ENCODE peak calls at places on chromosomes 6 and 20, in four cellular contexts. X, W, I and S are unnamed samples.

GRCh38 chr20:18808712-18809111 is 4.9 kb upstream of the SCP2D1 start:
- DNase-seq in X (no peak), W (no peak), I (no peak), S (no peak)

GRCh38 chr6:119686240-119686639 is 336.7 kb upstream of the MAN1A1 start:
- DNase-seq in X (no peak), W (no peak), I (no peak), S (no peak)

GRCh38 chr20:3045042-3045815 is 623 bp upstream of the MRPS26 start:
- DNase-seq in X (no peak), W (peak), I (no peak), S (no peak)

GRCh38 chr6:121105461-121105860 is 228.8 kb downstream of the TBC1D32 start:
- DNase-seq in X (no peak), W (no peak), I (no peak), S (no peak)

GRCh38 chr6:81758221-81758620 is 5.7 kb upstream of the TENT5A start:
- DNase-seq in X (no peak), W (no peak), I (no peak), S (no peak)

GRCh38 chr6:81844686-81845085 is 92.2 kb upstream of the TENT5A start:
- DNase-seq in X (no peak), W (no peak), I (no peak), S (no peak)

GRCh38 chr6:103183831-103184411 is 1675.8 kb downstream of the HACE1 start:
- DNase-seq in X (peak), W (no peak), I (no peak), S (no peak)

GRCh38 chr6:113017316-113017715 is 670.2 kb downstream of the RFPL4B start:
- DNase-seq in X (no peak), W (no peak), I (no peak), S (no peak)

GRCh38 chr6:140586426-140587061 is 1212.1 kb upstream of the CITED2 start:
- DNase-seq in X (no peak), W (no peak), I (no peak), S (peak)

GRCh38 chr20:19327401-19327800 is 115.0 kb downstream of the SLC24A3 start:
- DNase-seq in X (no peak), W (no peak), I (no peak), S (no peak)

GRCh38 chr6:129832299-129832698 is 28.8 kb downstream of the TMEM244 start:
- DNase-seq in X (no peak), W (no peak), I (no peak), S (no peak)

GRCh38 chr6:132320007-132320406 is 81.3 kb downstream of the MOXD1 start:
- DNase-seq in X (no peak), W (no peak), I (no peak), S (no peak)

GRCh38 chr6:151493495-151494234 is at the start of gene CCDC170:
- DNase-seq in X (peak), W (no peak), I (peak), S (no peak)

GRCh38 chr6:11770546-11771466 is 7.8 kb downstream of the ADTRP start:
- DNase-seq in X (peak), W (no peak), I (no peak), S (no peak)

GRCh38 chr6:112181130-112181529 is 73.2 kb downstream of the LAMA4 start:
- DNase-seq in X (no peak), W (no peak), I (no peak), S (no peak)

GRCh38 chr6:142878407-142878806 is 66.6 kb downstream of the HIVEP2 start:
- DNase-seq in X (no peak), W (no peak), I (no peak), S (no peak)
- TF ChIP-seq CREM in X (no peak), W (no peak), I (no peak), S (peak)

GRCh38 chr6:107318100-107318736 is 141.1 kb downstream of the PDSS2 start:
- DNase-seq in X (peak), W (peak), I (peak), S (peak)

GRCh38 chr6:107315116-107315515 is 144.2 kb downstream of the PDSS2 start:
- DNase-seq in X (no peak), W (no peak), I (no peak), S (no peak)

GRCh38 chr6:107313776-107314175 is 145.6 kb downstream of the PDSS2 start:
- DNase-seq in X (no peak), W (no peak), I (no peak), S (no peak)

GRCh38 chr6:107310362-107310761 is 149.0 kb downstream of the PDSS2 start:
- DNase-seq in X (no peak), W (no peak), I (no peak), S (no peak)

GRCh38 chr6:107314644-107315043 is 144.7 kb downstream of the PDSS2 start:
- DNase-seq in X (no peak), W (no peak), I (peak), S (no peak)
- TF ChIP-seq CREM in X (no peak), W (no peak), I (no peak), S (no peak)

DNA sequence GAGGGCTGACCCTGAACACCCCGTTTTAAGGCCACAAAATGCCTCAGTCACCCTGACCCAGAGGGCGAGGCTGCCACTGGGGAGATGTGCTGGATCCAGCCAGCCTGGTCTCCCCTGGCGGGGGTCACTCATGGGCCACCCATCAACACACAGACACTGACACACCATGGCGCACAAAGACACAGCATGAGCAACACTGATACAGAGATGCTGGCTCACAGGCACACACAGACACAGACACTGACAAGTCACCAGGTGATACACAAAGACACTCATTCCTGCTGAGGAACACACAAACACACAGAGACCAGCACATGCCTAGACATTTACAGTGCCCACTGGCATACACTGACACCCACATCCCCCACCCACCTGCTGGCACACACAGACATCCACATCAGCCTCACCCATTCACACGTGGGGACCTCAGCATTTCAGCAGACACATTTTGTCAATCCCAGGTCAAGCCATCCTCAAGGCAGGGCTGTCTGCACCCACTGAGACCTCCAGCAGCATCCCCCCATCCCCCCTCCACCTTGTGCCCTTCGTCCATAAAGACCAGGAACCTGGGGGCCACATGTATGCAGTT is 63.4 kb downstream of the MDGA1 start:
- DNase-seq in X (no peak), W (no peak), I (no peak), S (no peak)
- TF ChIP-seq CREM in X (no peak), W (no peak), I (no peak), S (no peak)

DNA sequence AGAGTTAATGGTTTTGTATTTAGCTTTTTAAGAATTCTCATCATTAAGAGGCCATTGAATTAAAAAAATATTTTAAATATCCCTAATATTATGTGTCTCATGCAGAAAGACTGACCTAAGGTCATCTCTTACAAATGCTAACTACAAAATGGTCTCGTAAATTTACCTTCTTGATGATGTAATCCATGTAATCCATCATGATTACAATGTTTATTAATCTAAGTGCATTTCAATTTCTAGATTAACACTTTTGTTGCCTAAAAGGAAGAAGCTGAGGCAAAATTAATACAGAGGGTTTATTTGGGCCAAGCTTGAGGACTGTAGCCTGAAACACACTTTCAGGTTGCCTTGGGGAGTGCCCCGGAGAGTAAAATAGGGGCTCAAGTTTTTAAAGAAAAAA is 18.4 kb downstream of the DUSP22 start:
- DNase-seq in X (no peak), W (no peak), I (no peak), S (no peak)
- TF ChIP-seq CREM in X (no peak), W (no peak), I (no peak), S (no peak)

DNA sequence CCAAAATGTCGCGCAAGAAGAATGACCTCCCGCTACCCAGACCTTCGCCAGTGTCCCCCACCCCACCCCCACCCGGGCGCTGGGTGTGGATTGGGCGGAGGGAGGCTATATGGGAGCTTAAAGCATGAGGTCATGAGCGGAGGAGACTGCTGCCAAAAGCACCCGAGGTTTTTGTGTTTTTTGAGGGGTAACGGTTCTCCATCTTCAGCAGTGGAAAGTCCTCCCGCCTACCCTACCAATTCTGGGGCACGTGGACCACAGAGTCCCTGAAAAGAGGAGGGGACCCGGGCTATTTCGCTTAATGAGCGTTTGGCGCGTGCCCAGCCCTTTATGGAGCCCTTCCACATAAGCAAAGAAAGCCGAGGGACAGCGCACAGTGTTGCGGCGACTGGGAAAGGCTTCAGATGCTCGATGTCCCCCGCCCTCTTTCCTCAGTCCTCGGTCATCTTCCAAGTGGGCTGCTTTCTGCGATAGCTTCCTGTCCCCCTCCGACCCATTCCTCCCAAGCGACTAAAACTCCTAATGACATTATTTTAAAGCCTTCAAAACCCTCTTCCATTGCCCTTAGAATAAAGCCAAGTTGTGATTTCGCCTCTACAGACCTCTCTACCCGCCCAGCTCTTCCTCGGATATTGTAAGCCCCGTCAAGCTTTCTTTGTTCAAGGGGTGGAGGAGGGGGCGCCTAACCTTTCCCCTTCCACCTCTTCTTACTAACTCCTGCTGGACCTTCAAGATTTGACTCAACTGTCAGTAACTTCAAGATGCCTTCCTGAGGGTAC is 2.1 kb upstream of the TRERF1 start:
- DNase-seq in X (peak), W (no peak), I (no peak), S (no peak)
- TF ChIP-seq CREM in X (no peak), W (no peak), I (no peak), S (no peak)

DNA sequence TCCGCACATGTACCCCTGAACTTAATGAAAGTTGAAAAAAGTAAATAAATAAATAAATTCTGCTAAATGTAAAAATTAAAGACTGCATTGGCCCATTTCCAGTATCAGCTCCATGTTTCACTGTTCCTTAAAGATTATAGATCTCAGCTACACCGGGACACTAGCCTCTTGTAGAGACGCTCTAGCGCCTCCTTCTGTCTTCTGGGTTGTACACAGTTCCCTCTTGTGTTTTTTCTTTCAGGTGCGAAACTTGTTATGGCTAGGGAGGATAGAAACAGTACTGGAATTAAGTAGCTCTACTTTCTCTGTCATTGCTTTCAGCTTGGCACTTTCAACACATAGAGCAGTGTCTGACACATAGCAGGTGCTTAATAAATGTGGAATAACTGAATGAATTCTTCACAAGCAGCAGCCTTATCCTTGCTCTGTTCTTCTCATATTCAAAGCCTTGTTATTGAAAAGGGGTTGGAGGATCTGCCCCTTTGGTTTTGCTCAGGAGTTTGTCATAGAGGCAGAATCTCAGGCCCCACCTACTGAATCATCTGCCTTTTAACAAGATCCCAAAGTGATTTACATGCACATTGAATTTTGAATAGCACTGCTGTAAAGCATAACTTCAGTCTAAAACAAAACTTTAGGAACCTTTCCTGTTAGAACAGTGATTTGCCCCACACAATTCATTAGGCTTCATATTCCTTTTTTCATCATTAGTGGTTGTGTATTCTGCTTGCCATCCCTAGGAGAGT is 92.3 kb downstream of the FIG4 start:
- DNase-seq in X (peak), W (peak), I (no peak), S (no peak)
- TF ChIP-seq CREM in X (no peak), W (no peak), I (no peak), S (no peak)

GRCh38 chr6:138432063-138432356 is 28.0 kb downstream of the HEBP2 start:
- DNase-seq in X (no peak), W (no peak), I (no peak), S (no peak)

GRCh38 chr6:138429731-138430130 is 25.7 kb downstream of the HEBP2 start:
- DNase-seq in X (no peak), W (no peak), I (no peak), S (no peak)

GRCh38 chr6:138431276-138432062 is 27.4 kb downstream of the HEBP2 start:
- DNase-seq in X (no peak), W (no peak), I (no peak), S (no peak)

GRCh38 chr6:138428943-138429616 is 25.1 kb downstream of the HEBP2 start:
- DNase-seq in X (no peak), W (peak), I (peak), S (no peak)

GRCh38 chr6:138430361-138431145 is 26.5 kb downstream of the HEBP2 start:
- DNase-seq in X (no peak), W (no peak), I (no peak), S (no peak)
- TF ChIP-seq CREM in X (no peak), W (no peak), I (no peak), S (no peak)

DNA sequence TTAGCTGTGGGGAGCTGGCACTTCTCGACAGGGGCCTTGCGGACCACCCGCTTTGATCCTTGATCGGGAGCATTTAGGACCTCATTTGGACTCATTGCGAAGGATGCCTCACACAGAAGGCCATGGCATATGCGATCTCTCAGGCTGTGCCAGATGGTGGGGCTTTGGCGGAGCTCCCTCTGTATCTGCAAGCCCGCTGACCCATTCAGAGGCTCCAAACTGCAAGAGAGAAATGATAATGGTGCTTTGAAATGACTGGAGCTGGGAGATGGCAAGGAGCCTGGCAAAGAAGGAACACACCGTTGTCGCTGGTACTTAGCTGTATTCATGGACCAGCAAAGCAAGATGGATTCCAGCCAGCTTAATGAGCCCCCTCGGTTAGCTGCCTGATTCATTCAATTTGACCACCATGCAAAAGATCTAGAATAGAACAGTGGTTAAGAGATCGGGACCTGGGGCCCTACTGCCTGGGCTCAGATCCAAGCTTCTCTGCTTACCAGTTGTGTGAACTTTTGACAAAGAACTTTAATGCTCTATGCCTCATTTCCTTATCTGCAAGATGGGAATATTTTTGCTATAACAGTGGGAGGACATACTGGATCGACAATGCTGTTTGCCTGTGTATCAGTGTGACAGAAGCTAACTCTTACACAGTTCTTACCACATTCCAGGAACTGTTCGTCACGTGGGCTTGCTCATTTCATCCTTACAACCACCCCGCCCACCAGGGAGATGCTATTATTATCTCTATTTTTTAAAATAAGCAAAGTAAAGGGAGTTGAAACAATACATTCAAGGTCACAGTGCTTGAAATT is 317.7 kb upstream of the SULF2 start:
- DNase-seq in X (no peak), W (no peak), I (no peak), S (no peak)
- TF ChIP-seq CREM in X (no peak), W (no peak), I (no peak), S (no peak)